ENCODE peak calls at places on chromosome 19, in four cellular contexts. A is K562, X is HepG2, Z is GM12878. I is an unnamed sample.
A peak's percentile ranks its signal among the peaks of the same experiment; 100 is the strongest.

GRCh38 chr19:53908933-53909415 is at the start of gene CACNG7:
- DNase-seq in Z (no peak), X (no peak), A (no peak), I (peak; percentile 63)

GRCh38 chr19:41994521-41994971 is 516 bp upstream of the ATP1A3 start:
- DNase-seq in Z (no peak), A (no peak), X (no peak), I (no peak)

GRCh38 chr19:41887711-41888382 is 4.9 kb downstream of the ARHGEF1 start:
- DNase-seq in Z (no peak), A (no peak), X (peak; percentile 95), I (peak; percentile 73)

GRCh38 chr19:6287269-6287885 is 7.6 kb upstream of the MLLT1 start:
- DNase-seq in X (no peak), Z (no peak), A (no peak), I (no peak)

GRCh38 chr19:5692785-5693194 is 2.7 kb downstream of the RPL36 start:
- DNase-seq in Z (no peak), A (peak; percentile 40), X (no peak), I (no peak)

GRCh38 chr19:35977446-35978222 is 17.4 kb upstream of the SDHAF1 start:
- DNase-seq in Z (no peak), A (peak; percentile 53), X (peak; percentile 53), I (peak; percentile 86)

GRCh38 chr19:33310606-33311325 is 8.4 kb upstream of the CEBPA start:
- DNase-seq in X (no peak), A (no peak), Z (no peak), I (no peak)

GRCh38 chr19:18202759-18203407 is 959 bp downstream of the RAB3A start:
- DNase-seq in X (no peak), Z (no peak), A (peak; percentile 69), I (peak; percentile 71)

GRCh38 chr19:55333870-55334269 is 5.8 kb upstream of the KMT5C start:
- DNase-seq in Z (no peak), A (no peak), X (peak; percentile 91), I (no peak)

GRCh38 chr19:46350758-46351159 is 3.9 kb downstream of the PPP5C start:
- DNase-seq in X (no peak), Z (peak; percentile 51), A (no peak), I (no peak)

GRCh38 chr19:46351241-46352041 is 4.6 kb downstream of the PPP5C start:
- DNase-seq in A (no peak), Z (no peak), X (no peak), I (no peak)

GRCh38 chr19:43699506-43700367 is 16.1 kb upstream of the IRGC start:
- DNase-seq in A (no peak), X (no peak), Z (no peak), I (peak; percentile 83)

GRCh38 chr19:4839192-4839591 is 7.7 kb upstream of the TICAM1 start:
- DNase-seq in X (no peak), Z (no peak), A (no peak), I (no peak)

GRCh38 chr19:34555447-34555846 is 73.9 kb downstream of the WTIP start:
- DNase-seq in X (peak; percentile 28), Z (no peak), A (peak; percentile 27), I (peak; percentile 48)

GRCh38 chr19:18590273-18591272 is 2.0 kb downstream of the REX1BD start:
- DNase-seq in Z (no peak), X (peak; percentile 76), A (peak; percentile 94), I (peak; percentile 98)

GRCh38 chr19:23440791-23441190 is 45.5 kb upstream of the ZNF91 start:
- DNase-seq in Z (no peak), A (peak; percentile 16), X (no peak), I (peak; percentile 66)

GRCh38 chr19:19279062-19279612 is 6.0 kb upstream of the TM6SF2 start:
- DNase-seq in A (no peak), Z (no peak), X (no peak), I (no peak)

GRCh38 chr19:16369664-16370576 is 45.3 kb downstream of the KLF2 start:
- DNase-seq in A (no peak), X (no peak), Z (no peak), I (no peak)

GRCh38 chr19:5470264-5470671 is 15.1 kb downstream of the ZNRF4 start:
- DNase-seq in X (peak; percentile 88), A (no peak), Z (no peak), I (no peak)

GRCh38 chr19:41299755-41300089 is 10.2 kb upstream of the CCDC97 start:
- DNase-seq in Z (no peak), X (no peak), A (no peak), I (no peak)

DNA sequence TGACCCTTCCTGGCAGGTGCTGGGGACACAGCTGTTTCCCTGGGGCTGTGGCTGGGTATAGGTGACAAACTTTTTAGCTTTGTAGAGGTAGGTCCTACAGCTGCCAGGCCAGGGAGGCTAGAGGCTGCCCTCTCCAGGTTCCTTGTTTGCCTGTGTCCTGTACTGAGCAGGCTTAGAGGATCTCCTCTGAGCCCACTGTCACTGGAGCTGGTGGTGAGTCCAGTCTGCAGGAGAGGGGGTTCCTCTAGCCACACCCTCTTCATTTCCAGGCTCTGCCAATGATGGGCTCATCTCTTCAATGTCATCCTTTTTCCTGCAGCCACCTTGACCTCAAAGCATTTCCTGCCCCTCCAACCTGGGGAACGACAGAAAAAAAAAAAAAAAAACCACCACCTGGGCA is 12.6 kb upstream of the RAB11B start:
- DNase-seq in A (no peak), Z (no peak), X (no peak), I (no peak)
- TF ChIP-seq NR2C2 in A (no peak), Z (no peak), X (no peak), I (no peak)

GRCh38 chr19:1632462-1633268 is 19.8 kb downstream of the TCF3 start:
- DNase-seq in X (no peak), Z (no peak), A (peak; percentile 93), I (no peak)
- TF ChIP-seq NR2C2 in X (no peak), Z (no peak), A (no peak), I (no peak)

GRCh38 chr19:49256691-49257090 is 68.3 kb downstream of the SLC6A16 start:
- DNase-seq in A (no peak), Z (no peak), X (no peak), I (no peak)
- TF ChIP-seq NR2C2 in A (no peak), Z (no peak), X (no peak), I (no peak)

DNA sequence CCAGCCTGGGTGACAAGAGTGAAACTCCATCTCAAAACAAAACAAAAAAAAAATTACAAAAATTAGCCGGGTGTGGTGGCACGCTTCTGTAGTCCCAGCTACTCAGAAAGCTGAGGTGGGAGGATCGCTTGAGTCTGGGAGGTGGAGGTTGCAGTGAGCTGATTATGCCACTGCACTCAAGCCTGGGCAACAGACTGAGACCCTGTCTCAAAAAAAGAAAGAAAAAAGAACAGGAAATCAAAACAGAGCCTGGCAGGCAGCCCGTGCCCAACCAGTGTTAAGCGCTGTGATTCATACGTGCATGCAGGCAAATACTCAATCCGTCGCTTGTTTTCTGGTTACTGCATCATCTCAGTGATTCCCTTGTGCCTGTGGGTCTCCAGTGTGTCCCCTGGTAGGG is 18.2 kb downstream of the DDX39A start:
- DNase-seq in A (no peak), Z (peak; percentile 49), X (no peak), I (no peak)
- TF ChIP-seq NR2C2 in A (no peak), Z (no peak), X (no peak), I (no peak)

DNA sequence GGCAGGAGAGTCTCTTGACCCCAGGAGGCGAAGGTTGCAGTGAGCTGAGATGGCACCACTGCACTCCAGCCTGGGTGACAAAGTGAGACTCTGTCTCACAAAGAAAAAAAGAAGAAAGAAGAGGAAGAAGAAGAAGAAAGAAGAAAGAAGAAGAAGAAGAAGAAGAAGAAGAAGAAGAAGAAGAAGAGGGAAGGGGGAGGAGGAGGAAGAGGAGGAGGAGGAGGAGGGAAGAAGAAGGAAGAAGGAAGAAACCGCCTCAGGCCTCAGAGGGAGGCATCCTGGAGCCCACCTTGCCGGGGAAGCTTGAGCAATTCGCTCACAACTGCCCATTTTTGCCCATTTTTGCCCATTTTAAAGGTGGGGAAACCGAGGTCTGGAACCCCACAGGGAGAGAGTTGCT is 9.5 kb downstream of the FCGBP start:
- DNase-seq in X (no peak), A (no peak), Z (no peak), I (no peak)
- TF ChIP-seq NR2C2 in X (no peak), A (no peak), Z (no peak), I (no peak)